ENCODE peak calls at places on chromosomes 5 and 9, in seven cellular contexts. M is DMS153; X is WERI-Rb-1; O is activated CD4-positive, alpha-beta T cell treated with anti-CD3 and anti-CD28 coated beads, Interleukin-2, amount 10 ng/mL, durations not matched to agents 7 days and 5 days; W is aorta; R is AG10803; B is RPMI8226. Z is an unnamed sample.

GRCh38 chr5:88824141-88824540 is 58.8 kb downstream of the MEF2C start:
- DNase-seq in M (no peak), X (no peak), O (no peak), W (no peak), R (no peak), B (no peak), Z (no peak)

GRCh38 chr5:166786889-166787288 is 1504.6 kb upstream of the WWC1 start:
- DNase-seq in M (no peak), X (no peak), O (no peak), W (no peak), R (no peak), B (no peak), Z (no peak)

GRCh38 chr5:56026863-56027300 is 32.1 kb upstream of the IL6ST start:
- DNase-seq in M (no peak), X (no peak), O (no peak), W (no peak), R (peak; percentile 80), B (no peak), Z (no peak)

GRCh38 chr5:177364159-177364962 is 6.6 kb downstream of the RGS14 start:
- DNase-seq in M (no peak), X (no peak), O (no peak), W (no peak), R (no peak), B (no peak), Z (no peak)

GRCh38 chr5:54455413-54456157 is at the start of gene HSPB3:
- DNase-seq in M (no peak), X (peak; percentile 53), O (no peak), W (no peak), R (peak; percentile 96), B (no peak), Z (no peak)

GRCh38 chr5:62450259-62450658 is 37.7 kb downstream of the IPO11 start:
- DNase-seq in M (no peak), X (no peak), O (no peak), W (no peak), R (no peak), B (no peak), Z (no peak)

GRCh38 chr5:90803891-90804290 is 245.3 kb downstream of the ADGRV1 start:
- DNase-seq in M (no peak), X (no peak), O (no peak), W (no peak), R (peak; percentile 20), B (no peak), Z (no peak)

GRCh38 chr5:53418844-53419243 is 61.6 kb upstream of the FST start:
- DNase-seq in M (no peak), X (no peak), O (no peak), W (no peak), R (peak; percentile 97), B (no peak), Z (no peak)

GRCh38 chr9:37146372-37146771 is 26.0 kb downstream of the ZCCHC7 start:
- DNase-seq in M (no peak), X (no peak), O (no peak), W (no peak), R (no peak), B (peak; percentile 15), Z (no peak)

GRCh38 chr9:104386425-104387069 is 117.5 kb upstream of the OR13F1 start:
- DNase-seq in M (peak; percentile 69), X (no peak), O (no peak), W (no peak), R (peak; percentile 44), B (peak; percentile 11), Z (peak; percentile 17)